ENCODE peak calls at places on chromosomes 16 and 17, in four cellular contexts. E, R, P and M are unnamed samples.
A peak's percentile ranks its signal among the peaks of the same experiment; 100 is the strongest.

GRCh38 chr17:11369570-11369969 is 128.6 kb downstream of the SHISA6 start:
- DNase-seq in E (no peak), R (no peak), P (no peak), M (no peak)

GRCh38 chr17:53142890-53143289 is 679.8 kb upstream of the KIF2B start:
- DNase-seq in E (no peak), R (peak; percentile 1), P (no peak), M (no peak)

GRCh38 chr17:79646721-79647455 is 36.0 kb upstream of the RBFOX3 start:
- DNase-seq in E (no peak), R (no peak), P (no peak), M (no peak)

GRCh38 chr16:65117701-65118448 is 4.0 kb downstream of the CDH11 start:
- DNase-seq in E (no peak), R (peak; percentile 93), P (peak; percentile 83), M (peak; percentile 89)

GRCh38 chr17:79785017-79785899 is 7.3 kb downstream of the CBX2 start:
- DNase-seq in E (no peak), R (no peak), P (no peak), M (no peak)

GRCh38 chr17:58196610-58197009 is 4.1 kb downstream of the EPX start:
- DNase-seq in E (no peak), R (no peak), P (no peak), M (no peak)

GRCh38 chr17:34226011-34226410 is 29.1 kb upstream of the CCL2 start:
- DNase-seq in E (no peak), R (no peak), P (no peak), M (no peak)

GRCh38 chr16:57532251-57532625 is 4.1 kb downstream of the CCDC102A start:
- DNase-seq in E (no peak), R (no peak), P (peak; percentile 17), M (no peak)

GRCh38 chr17:27315322-27315721 is 21.4 kb downstream of the WSB1 start:
- DNase-seq in E (no peak), R (peak; percentile 94), P (peak; percentile 61), M (peak; percentile 90)

GRCh38 chr17:7476474-7476873 is 3.0 kb downstream of the ZBTB4 start:
- DNase-seq in E (no peak), R (no peak), P (no peak), M (peak; percentile 31)

GRCh38 chr16:88503374-88503770 is 50.3 kb downstream of the ZFPM1 start:
- DNase-seq in E (no peak), R (no peak), P (no peak), M (no peak)

GRCh38 chr17:48915459-48916282 is 7.5 kb downstream of the UBE2Z start:
- DNase-seq in E (no peak), R (peak; percentile 87), P (no peak), M (peak; percentile 74)

GRCh38 chr17:76145231-76146052 is 4.4 kb upstream of the FOXJ1 start:
- DNase-seq in E (no peak), R (no peak), P (no peak), M (no peak)

GRCh38 chr16:4494746-4495490 is 18.7 kb downstream of the HMOX2 start:
- DNase-seq in E (no peak), R (peak; percentile 72), P (no peak), M (peak; percentile 62)

GRCh38 chr16:28925386-28926228 is 569 bp upstream of the RABEP2 start:
- DNase-seq in E (no peak), R (peak; percentile 81), P (peak; percentile 39), M (peak; percentile 84)

GRCh38 chr16:54808890-54809289 is 121.8 kb upstream of the IRX5 start:
- DNase-seq in E (no peak), R (no peak), P (no peak), M (no peak)

GRCh38 chr16:8944113-8944765 is 19.5 kb downstream of the USP7 start:
- DNase-seq in E (no peak), R (no peak), P (no peak), M (no peak)

GRCh38 chr16:89860747-89861304 is 12.6 kb upstream of the TCF25 start:
- DNase-seq in E (no peak), R (peak; percentile 27), P (no peak), M (peak; percentile 59)

GRCh38 chr17:17669851-17670232 is 11.4 kb upstream of the RAI1 start:
- DNase-seq in E (no peak), R (no peak), P (no peak), M (no peak)

GRCh38 chr17:40485851-40486512 is 15.4 kb downstream of the TNS4 start:
- DNase-seq in E (no peak), R (peak; percentile 99), P (no peak), M (peak; percentile 99)

GRCh38 chr16:495127-495748 is 32.3 kb upstream of the CAPN15 start:
- DNase-seq in E (peak; percentile 35), R (peak; percentile 45), P (peak; percentile 48), M (peak; percentile 66)

GRCh38 chr17:34571428-34572130 is 7.8 kb upstream of the TMEM132E start:
- DNase-seq in E (no peak), R (no peak), P (no peak), M (no peak)

GRCh38 chr16:68596266-68596665 is 48.8 kb upstream of the CDH3 start:
- DNase-seq in E (no peak), R (no peak), P (no peak), M (no peak)

GRCh38 chr16:56530872-56531271 is 11.0 kb upstream of the BBS2 start:
- DNase-seq in E (no peak), R (no peak), P (no peak), M (no peak)

GRCh38 chr17:34173221-34173620 is 81.9 kb upstream of the CCL2 start:
- DNase-seq in E (no peak), R (peak; percentile 83), P (no peak), M (peak; percentile 35)

GRCh38 chr17:59381716-59382570 is 50.5 kb downstream of the YPEL2 start:
- DNase-seq in E (no peak), R (no peak), P (peak; percentile 79), M (no peak)

GRCh38 chr17:67492251-67492740 is 115.2 kb downstream of the PITPNC1 start:
- DNase-seq in E (no peak), R (no peak), P (no peak), M (no peak)

GRCh38 chr17:67490471-67490870 is 113.4 kb downstream of the PITPNC1 start:
- DNase-seq in E (no peak), R (no peak), P (no peak), M (peak; percentile 72)

GRCh38 chr17:67492824-67493490 is 115.9 kb downstream of the PITPNC1 start:
- DNase-seq in E (no peak), R (no peak), P (peak; percentile 46), M (no peak)

GRCh38 chr17:67491678-67492019 is 114.6 kb downstream of the PITPNC1 start:
- DNase-seq in E (no peak), R (no peak), P (no peak), M (no peak)

DNA sequence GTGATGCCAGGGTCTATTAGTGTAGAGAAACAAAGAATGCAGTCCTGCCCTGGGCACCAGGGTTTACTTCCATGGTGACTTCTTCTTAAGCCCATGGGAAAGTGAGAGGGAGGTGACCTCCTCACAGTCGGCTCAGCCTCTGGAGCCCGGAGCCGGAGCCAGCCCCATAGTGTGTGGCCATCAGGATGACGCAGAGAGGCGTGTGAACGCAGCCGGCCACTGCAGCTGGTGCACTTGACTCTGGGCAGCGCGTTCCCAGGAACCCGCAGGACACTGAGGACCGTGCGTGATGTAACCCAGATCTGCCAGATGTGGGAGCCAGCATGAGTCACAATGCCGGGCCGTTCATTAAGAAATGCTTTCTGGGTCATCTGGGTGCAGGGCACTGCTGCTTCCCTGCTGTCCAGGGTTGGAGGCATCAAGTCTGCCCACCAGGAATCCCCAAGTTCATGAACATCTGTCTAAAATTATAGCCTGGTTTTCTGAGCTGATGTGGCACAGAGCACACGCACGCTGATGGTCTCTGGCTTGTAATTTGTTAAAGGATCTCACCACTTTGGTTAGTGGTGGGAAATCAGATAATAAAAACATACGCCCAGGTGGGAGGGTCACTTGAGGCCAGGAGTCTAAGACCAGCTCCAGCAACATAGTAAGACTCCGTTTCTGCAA is 114.1 kb downstream of the PITPNC1 start:
- DNase-seq in E (no peak), R (peak; percentile 99), P (peak; percentile 89), M (peak; percentile 99)
- H3K4me3 ChIP-seq in E (no peak overlapping the region), R (peak overlapping the region; percentile 45), P (peak overlapping the region; percentile 3), M (peak overlapping the region; percentile 41)

GRCh38 chr17:50117202-50118040 is 12.5 kb downstream of the SAMD14 start:
- DNase-seq in E (no peak), R (peak; percentile 47), P (no peak), M (peak; percentile 65)
- H3K4me3 ChIP-seq in E (peak overlapping the region; percentile 29), R (no peak overlapping the region), P (peak overlapping the region; percentile 21), M (no peak overlapping the region)

GRCh38 chr17:69516911-69517310 is 102.4 kb downstream of the MAP2K6 start:
- DNase-seq in E (no peak), R (no peak), P (no peak), M (no peak)
- H3K4me3 ChIP-seq in E (no peak overlapping the region), R (no peak overlapping the region), P (no peak overlapping the region), M (no peak overlapping the region)

GRCh38 chr16:3182608-3183444 is 5.2 kb upstream of the OR1F1 start:
- DNase-seq in E (no peak), R (peak; percentile 44), P (no peak), M (peak; percentile 86)
- H3K4me3 ChIP-seq in E (peak overlapping the region; percentile 85), R (peak overlapping the region; percentile 59), P (peak overlapping the region; percentile 9), M (peak overlapping the region; percentile 36)

DNA sequence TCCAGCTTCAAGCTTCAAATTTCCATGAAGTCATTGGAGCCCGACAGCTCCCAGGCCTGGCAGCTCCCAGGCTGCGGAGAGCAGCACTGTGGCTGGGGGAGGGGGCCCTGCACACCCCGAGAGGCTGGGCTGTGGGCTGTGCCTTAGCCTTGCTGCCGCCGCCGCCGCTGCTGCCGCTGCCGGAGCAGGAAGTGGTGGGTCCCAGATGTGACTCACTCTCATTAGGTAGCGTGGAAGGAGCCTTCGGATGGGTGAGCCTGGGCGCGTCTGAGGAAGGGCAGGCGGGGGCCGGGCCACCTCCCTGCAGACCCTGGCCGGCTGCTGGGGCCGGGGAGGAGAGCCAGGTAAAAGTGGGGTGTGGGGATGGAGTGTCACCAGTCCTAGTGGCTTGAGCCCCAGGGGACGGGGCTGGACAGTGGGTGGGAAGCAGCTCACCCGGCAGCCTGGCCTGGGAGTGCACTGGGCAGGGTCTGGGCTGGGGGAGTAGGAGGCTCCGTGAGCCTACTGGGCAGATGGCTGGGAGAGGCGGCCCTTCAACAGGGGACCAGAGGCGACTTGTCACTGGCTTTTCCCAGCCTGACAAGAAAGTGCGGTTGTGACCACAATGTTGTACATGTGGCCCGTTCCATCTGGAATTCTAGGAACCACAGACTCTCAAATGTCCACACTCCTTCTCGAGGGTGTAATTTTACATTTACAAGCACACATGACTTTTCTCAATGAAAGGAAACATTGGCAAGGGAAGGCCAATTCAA is at the start of gene ADCY7:
- DNase-seq in E (no peak), R (peak; percentile 76), P (no peak), M (peak; percentile 81)
- H3K4me3 ChIP-seq in E (no peak within 1 kb of the TSS), R (peak within 1 kb of the TSS; percentile 17), P (peak within 1 kb of the TSS; percentile 20), M (peak within 1 kb of the TSS; percentile 65)

DNA sequence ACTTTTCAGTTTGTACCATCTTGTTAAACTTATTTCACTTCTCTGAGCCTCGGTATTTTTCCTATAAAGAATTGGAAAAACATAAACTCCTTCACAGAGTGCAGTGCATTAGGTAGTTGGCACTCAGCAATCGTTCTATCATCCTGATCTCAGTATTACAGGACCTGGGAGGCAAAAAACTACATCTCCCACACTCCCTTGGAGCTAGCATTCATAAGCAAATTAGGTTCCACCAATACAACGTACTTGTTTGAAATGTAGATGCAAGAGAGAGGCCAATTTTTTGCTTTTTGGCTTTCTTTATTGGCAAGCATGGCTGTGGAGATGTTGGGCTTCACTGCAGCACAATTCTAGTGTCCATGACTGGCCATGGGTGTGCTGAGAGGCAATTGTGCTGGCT is 285.2 kb downstream of the CA10 start:
- DNase-seq in E (no peak), R (no peak), P (no peak), M (no peak)
- H3K4me3 ChIP-seq in E (no peak overlapping the region), R (no peak overlapping the region), P (no peak overlapping the region), M (no peak overlapping the region)

GRCh38 chr16:85174871-85175723 is 62.8 kb upstream of the CIBAR2 start:
- DNase-seq in E (no peak), R (peak; percentile 20), P (no peak), M (peak; percentile 42)
- H3K4me3 ChIP-seq in E (no peak overlapping the region), R (peak overlapping the region; percentile 88), P (no peak overlapping the region), M (no peak overlapping the region)